ENCODE peak calls at places on chromosomes 4 and X, in nine cellular contexts. G is germinal center; J is AG08395; D is central memory CD4-positive, alpha-beta T cell; K is kidney; I is Kasumi-1; W is mucosa of gallbladder; Z is body of pancreas; B is activated CD4-positive, CD25-positive, alpha-beta regulatory T cell treated with anti-CD3 and anti-CD28 coated beads, Interleukin-2, amount 50 U/mL, for 72 hours. R is an unnamed sample.

GRCh38 chrX:103747199-103747598 is 29.4 kb upstream of the PLP1 start:
- DNase-seq in G (no peak), J (no peak), D (no peak), K (no peak), I (no peak), W (no peak), Z (no peak), B (no peak), R (no peak)

GRCh38 chr4:146202665-146203064 is 11.7 kb upstream of the REELD1 start:
- DNase-seq in G (no peak), J (no peak), D (no peak), K (no peak), I (no peak), W (no peak), Z (no peak), B (no peak), R (no peak)

GRCh38 chr4:77927991-77928925 is 65.6 kb downstream of the MRPL1 start:
- DNase-seq in G (no peak), J (no peak), D (no peak), K (no peak), I (no peak), W (no peak), Z (no peak), B (no peak), R (no peak)

GRCh38 chrX:10622197-10622596 is 1.8 kb upstream of the MID1 start:
- DNase-seq in G (no peak), J (no peak), D (no peak), K (no peak), I (no peak), W (no peak), Z (no peak), B (no peak), R (no peak)

GRCh38 chr4:6595897-6596537 is 21.0 kb downstream of the MAN2B2 start:
- DNase-seq in G (no peak), J (no peak), D (no peak), K (no peak), I (no peak), W (no peak), Z (no peak), B (no peak), R (no peak)

GRCh38 chrX:125378205-125378604 is 58.5 kb downstream of the TEX13C start:
- DNase-seq in G (no peak), J (no peak), D (no peak), K (no peak), I (no peak), W (no peak), Z (no peak), B (no peak), R (no peak)

GRCh38 chr4:127400736-127401346 is 231.9 kb upstream of the INTU start:
- DNase-seq in G (peak; percentile 4), J (peak; percentile 69), D (no peak), K (no peak), I (peak; percentile 76), W (peak; percentile 51), Z (peak; percentile 50), B (no peak), R (no peak)

GRCh38 chr4:1512738-1513660 is 106.8 kb upstream of the NKX1-1 start:
- DNase-seq in G (peak; percentile 57), J (peak; percentile 54), D (peak; percentile 29), K (peak; percentile 73), I (peak; percentile 11), W (peak; percentile 16), Z (peak; percentile 49), B (peak; percentile 65), R (peak; percentile 61)

GRCh38 chrX:17622331-17622730 is 115.0 kb upstream of the SCML1 start:
- DNase-seq in G (no peak), J (no peak), D (no peak), K (no peak), I (no peak), W (no peak), Z (no peak), B (no peak), R (no peak)

GRCh38 chr4:1809754-1810502 is 16.8 kb downstream of the FGFR3 start:
- DNase-seq in G (peak; percentile 83), J (peak; percentile 87), D (peak; percentile 55), K (peak; percentile 83), I (peak; percentile 62), W (peak; percentile 56), Z (peak; percentile 69), B (peak; percentile 81), R (peak; percentile 78)

GRCh38 chr4:94412019-94413017 is 39.4 kb upstream of the PDLIM5 start:
- DNase-seq in G (no peak), J (peak; percentile 28), D (no peak), K (no peak), I (no peak), W (no peak), Z (no peak), B (no peak), R (no peak)

GRCh38 chr4:147786031-147786430 is 54.1 kb downstream of the ARHGAP10 start:
- DNase-seq in G (peak; percentile 25), J (no peak), D (no peak), K (no peak), I (peak; percentile 54), W (no peak), Z (no peak), B (no peak), R (no peak)